ENCODE peak calls at places on chromosome 19, in seven cellular contexts. S is MM.1S, T is cardiac fibroblast, C is fibroblast of lung, O is Calu3, L is type B pancreatic cell, Q is left ventricle myocardium inferior. H is an unnamed sample.
A peak's percentile ranks its signal among the peaks of the same experiment; 100 is the strongest.

GRCh38 chr19:372306-372890 is 27.8 kb upstream of the MIER2 start:
- DNase-seq in L (peak; percentile 65), Q (peak; percentile 74), C (peak; percentile 81), S (no peak), T (peak; percentile 66), O (no peak), H (no peak)

GRCh38 chr19:27780367-27781065 is 1432.4 kb downstream of the UQCRFS1 start:
- DNase-seq in T (no peak), O (no peak), L (no peak), S (no peak), Q (no peak), C (no peak), H (no peak)

GRCh38 chr19:2150794-2151338 is 500 bp downstream of the AP3D1 start:
- DNase-seq in L (no peak), Q (no peak), S (peak; percentile 24), C (no peak), T (no peak), O (no peak), H (no peak)

GRCh38 chr19:46133101-46133627 is 8.7 kb upstream of the IGFL3 start:
- DNase-seq in O (peak; percentile 45), T (peak; percentile 98), C (peak; percentile 96), L (no peak), S (no peak), Q (no peak), H (no peak)

GRCh38 chr19:43311256-43311655 is 41.9 kb upstream of the PSG9 start:
- DNase-seq in L (no peak), S (no peak), C (no peak), T (no peak), Q (no peak), O (no peak), H (no peak)

GRCh38 chr19:40416918-40417713 is 3.9 kb upstream of the PRX start:
- DNase-seq in T (peak; percentile 22), O (peak; percentile 61), C (no peak), S (no peak), Q (peak; percentile 59), L (no peak), H (no peak)

GRCh38 chr19:13301627-13302334 is 151.6 kb downstream of the IER2 start:
- DNase-seq in O (no peak), C (no peak), S (no peak), L (no peak), Q (no peak), T (no peak), H (no peak)

GRCh38 chr19:2034729-2035589 is 16.1 kb downstream of the MKNK2 start:
- DNase-seq in Q (no peak), C (peak; percentile 56), L (peak; percentile 72), S (peak; percentile 46), O (no peak), T (peak; percentile 56), H (peak; percentile 83)

GRCh38 chr19:45405435-45406164 is 731 bp upstream of the PPP1R13L start:
- DNase-seq in O (peak; percentile 95), Q (peak; percentile 89), C (peak; percentile 85), S (peak; percentile 85), T (peak; percentile 96), L (peak; percentile 88), H (peak; percentile 77)

GRCh38 chr19:1577929-1578618 is 9.9 kb upstream of the MEX3D start:
- DNase-seq in C (no peak), O (no peak), S (no peak), Q (no peak), T (no peak), L (no peak), H (no peak)

GRCh38 chr19:51590441-51590840 is 19.4 kb downstream of the ZNF175 start:
- DNase-seq in C (no peak), T (no peak), O (no peak), Q (no peak), S (no peak), L (no peak), H (no peak)

GRCh38 chr19:54252243-54252642 is 4.8 kb downstream of the LILRB5 start:
- DNase-seq in O (no peak), S (no peak), Q (no peak), C (no peak), L (no peak), T (no peak), H (no peak)

GRCh38 chr19:1026189-1027019 is at the start of gene CNN2:
- DNase-seq in T (peak; percentile 79), L (peak; percentile 91), Q (peak; percentile 84), S (peak; percentile 82), O (peak; percentile 82), C (peak; percentile 77), H (no peak)

GRCh38 chr19:23787106-23787505 is 28.4 kb upstream of the ZNF681 start:
- DNase-seq in Q (no peak), S (no peak), O (no peak), C (peak; percentile 26), T (peak; percentile 49), L (no peak), H (peak; percentile 68)

GRCh38 chr19:53432088-53432661 is 391 bp downstream of the ZNF761 start:
- DNase-seq in O (peak; percentile 30), C (peak; percentile 11), T (peak; percentile 20), L (no peak), S (no peak), Q (peak; percentile 16), H (no peak)

GRCh38 chr19:1824252-1824622 is 12.2 kb upstream of the ATP8B3 start:
- DNase-seq in S (no peak), Q (no peak), O (no peak), C (no peak), L (no peak), T (no peak), H (no peak)

GRCh38 chr19:45598267-45599011 is 3.6 kb downstream of the GPR4 start:
- DNase-seq in C (no peak), O (no peak), L (no peak), T (no peak), Q (peak; percentile 34), S (no peak), H (no peak)

GRCh38 chr19:13689050-13689449 is 75.3 kb upstream of the MRI1 start:
- DNase-seq in S (no peak), T (peak; percentile 53), L (no peak), Q (no peak), O (peak; percentile 19), C (peak; percentile 23), H (no peak)

GRCh38 chr19:55640577-55641375 is at the start of gene ZNF580:
- DNase-seq in Q (peak; percentile 71), O (peak; percentile 81), L (no peak), S (peak; percentile 47), C (peak; percentile 80), T (peak; percentile 75), H (no peak)

GRCh38 chr19:17337675-17338439 is 504 bp downstream of the GTPBP3 start:
- DNase-seq in T (peak; percentile 22), O (peak; percentile 21), Q (no peak), C (no peak), S (peak; percentile 69), L (no peak), H (no peak)

GRCh38 chr19:17721821-17722220 is 2.5 kb downstream of the MAP1S start:
- DNase-seq in L (no peak), Q (peak; percentile 51), C (no peak), T (peak; percentile 70), O (no peak), S (no peak), H (peak; percentile 79)

GRCh38 chr19:800360-801029 is 3.2 kb downstream of the PTBP1 start:
- DNase-seq in S (no peak), T (peak; percentile 47), L (no peak), O (peak; percentile 36), Q (no peak), C (no peak), H (no peak)

GRCh38 chr19:28166025-28166424 is 1046.9 kb downstream of the UQCRFS1 start:
- DNase-seq in S (no peak), L (no peak), C (no peak), O (no peak), Q (no peak), T (no peak), H (no peak)

GRCh38 chr19:46211201-46211881 is 18.2 kb upstream of the IGFL1 start:
- DNase-seq in S (no peak), L (no peak), C (no peak), T (no peak), Q (no peak), O (peak; percentile 77), H (no peak)

GRCh38 chr19:28397311-28397710 is 815.6 kb downstream of the UQCRFS1 start:
- DNase-seq in O (no peak), S (no peak), T (no peak), Q (no peak), C (no peak), L (no peak), H (no peak)

GRCh38 chr19:47075179-47075811 is 26.9 kb upstream of the TMEM160 start:
- DNase-seq in S (no peak), O (no peak), Q (no peak), C (peak; percentile 22), T (no peak), L (no peak), H (peak; percentile 78)

GRCh38 chr19:44653977-44654784 is 10.5 kb downstream of the PVR start:
- DNase-seq in L (no peak), S (peak; percentile 97), T (peak; percentile 60), O (peak; percentile 91), C (peak; percentile 55), Q (peak; percentile 68), H (peak; percentile 89)

DNA sequence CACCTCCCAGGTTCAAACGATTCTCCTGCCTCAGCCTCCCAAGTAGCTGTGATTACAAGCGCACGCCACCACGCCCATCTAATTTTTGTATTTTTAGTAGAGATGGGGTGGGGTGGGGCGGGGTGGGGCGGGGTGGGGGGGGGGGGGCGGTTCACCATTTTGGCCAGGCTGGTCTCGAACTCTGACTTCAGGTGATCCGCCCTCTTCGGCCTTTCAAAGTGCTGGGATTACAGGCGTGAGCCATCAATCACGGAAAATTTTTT is 541 bp upstream of the DPP9 start:
- DNase-seq in T (no peak), Q (no peak), L (no peak), C (no peak), O (no peak), S (no peak), H (no peak)
- TF ChIP-seq CTCF in T (no peak), Q (no peak), L (no peak), C (no peak), O (no peak), S (no peak), H (no peak)

DNA sequence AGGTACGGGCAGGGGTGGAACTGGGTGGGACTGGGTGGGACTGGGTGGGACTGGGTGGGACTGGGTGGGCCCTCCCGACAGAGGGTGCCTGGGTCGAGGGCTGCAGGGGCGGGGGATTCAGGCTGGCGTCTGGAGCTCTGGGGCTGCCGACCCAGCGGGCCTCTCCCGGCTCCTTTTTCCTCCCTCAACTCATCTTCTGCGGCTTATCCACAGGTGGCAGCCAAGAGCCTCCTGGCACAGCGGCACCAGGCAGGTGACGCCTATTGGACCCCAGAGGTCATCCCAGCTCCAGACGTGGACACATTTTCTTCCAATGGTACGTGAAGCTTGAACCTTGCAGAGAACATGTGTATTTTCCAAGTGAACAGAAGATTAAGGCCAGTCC is 533 bp downstream of the ZNF544 start:
- DNase-seq in C (peak; percentile 34), T (peak; percentile 37), Q (no peak), O (peak; percentile 31), L (no peak), S (no peak), H (no peak)
- TF ChIP-seq CTCF in C (peak; percentile 39), T (peak; percentile 50), Q (no peak), O (peak; percentile 25), L (no peak), S (no peak), H (no peak)

GRCh38 chr19:33132425-33132824 is 511 bp downstream of the WDR88 start:
- DNase-seq in C (no peak), S (no peak), Q (no peak), T (no peak), O (peak; percentile 14), L (no peak), H (no peak)
- TF ChIP-seq CTCF in C (peak; percentile 20), S (peak; percentile 11), Q (no peak), T (peak; percentile 16), O (peak; percentile 13), L (no peak), H (no peak)

GRCh38 chr19:41577833-41578232 is 1.9 kb downstream of the CEACAM21 start:
- DNase-seq in T (no peak), Q (no peak), O (no peak), C (no peak), S (no peak), L (no peak), H (no peak)
- TF ChIP-seq CTCF in T (no peak), Q (no peak), O (no peak), C (no peak), S (no peak), L (no peak), H (no peak)

H was measured in CD14-positive monocyte.